ENCODE peak calls at places on chromosomes 16 and 17, in five cellular contexts. One of them, this sample, is unnamed.

GRCh38 chr17:17890773-17891759 is 54.3 kb upstream of the SREBF1 start:
- DNase-seq in OCI-LY7: peak; percentile 43
- DNase-seq in endothelial cell of umbilical vein: peak; percentile 66
- DNase-seq in mesenchymal stem cell: peak; percentile 76
- DNase-seq in GM23338: peak; percentile 79
- DNase-seq in this sample: peak; percentile 73

GRCh38 chr16:50802000-50802399 is 60.1 kb downstream of the CYLD start:
- DNase-seq in OCI-LY7: no peak
- DNase-seq in endothelial cell of umbilical vein: no peak
- DNase-seq in GM23338: no peak
- DNase-seq in mesenchymal stem cell: no peak
- DNase-seq in this sample: no peak

GRCh38 chr17:37466471-37466870 is 23.2 kb upstream of the DUSP14 start:
- DNase-seq in mesenchymal stem cell: no peak
- DNase-seq in GM23338: no peak
- DNase-seq in endothelial cell of umbilical vein: no peak
- DNase-seq in OCI-LY7: no peak
- DNase-seq in this sample: peak; percentile 73

GRCh38 chr17:42387221-42387657 is 1.0 kb downstream of the STAT3 start:
- DNase-seq in GM23338: no peak
- DNase-seq in mesenchymal stem cell: peak; percentile 80
- DNase-seq in endothelial cell of umbilical vein: peak; percentile 64
- DNase-seq in OCI-LY7: no peak
- DNase-seq in this sample: no peak

GRCh38 chr17:6454495-6455320 is 10.5 kb downstream of the PIMREG start:
- DNase-seq in mesenchymal stem cell: no peak
- DNase-seq in OCI-LY7: no peak
- DNase-seq in endothelial cell of umbilical vein: no peak
- DNase-seq in GM23338: peak; percentile 70
- DNase-seq in this sample: no peak

GRCh38 chr17:74354123-74354522 is 7.5 kb downstream of the BTBD17 start:
- DNase-seq in endothelial cell of umbilical vein: no peak
- DNase-seq in GM23338: peak; percentile 91
- DNase-seq in mesenchymal stem cell: no peak
- DNase-seq in OCI-LY7: peak; percentile 58
- DNase-seq in this sample: peak; percentile 44

GRCh38 chr17:29250666-29251065 is 4.0 kb downstream of the CRYBA1 start:
- DNase-seq in GM23338: no peak
- DNase-seq in endothelial cell of umbilical vein: no peak
- DNase-seq in mesenchymal stem cell: peak; percentile 49
- DNase-seq in OCI-LY7: no peak
- DNase-seq in this sample: no peak

GRCh38 chr17:31900877-31901276 is 631 bp downstream of the UTP6 start:
- DNase-seq in OCI-LY7: peak; percentile 34
- DNase-seq in mesenchymal stem cell: peak; percentile 49
- DNase-seq in endothelial cell of umbilical vein: no peak
- DNase-seq in GM23338: peak; percentile 31
- DNase-seq in this sample: peak; percentile 13

GRCh38 chr16:4578961-4579530 is 22.9 kb downstream of the C16orf96 start:
- DNase-seq in GM23338: no peak
- DNase-seq in OCI-LY7: no peak
- DNase-seq in mesenchymal stem cell: no peak
- DNase-seq in endothelial cell of umbilical vein: no peak
- DNase-seq in this sample: no peak

GRCh38 chr16:495127-495748 is 32.3 kb upstream of the CAPN15 start:
- DNase-seq in mesenchymal stem cell: peak; percentile 60
- DNase-seq in GM23338: peak; percentile 88
- DNase-seq in endothelial cell of umbilical vein: peak; percentile 49
- DNase-seq in OCI-LY7: peak; percentile 24
- DNase-seq in this sample: peak; percentile 45

GRCh38 chr16:5979905-5980550 is 882.4 kb upstream of the EEF2KMT start:
- DNase-seq in GM23338: peak; percentile 6
- DNase-seq in OCI-LY7: no peak
- DNase-seq in mesenchymal stem cell: no peak
- DNase-seq in endothelial cell of umbilical vein: no peak
- DNase-seq in this sample: no peak

GRCh38 chr17:44914148-44914547 is 1.2 kb downstream of the GFAP start:
- DNase-seq in GM23338: no peak
- DNase-seq in mesenchymal stem cell: no peak
- DNase-seq in endothelial cell of umbilical vein: no peak
- DNase-seq in OCI-LY7: peak; percentile 62
- DNase-seq in this sample: no peak

GRCh38 chr16:23236983-23237382 is 54.4 kb downstream of the SCNN1G start:
- DNase-seq in mesenchymal stem cell: no peak
- DNase-seq in OCI-LY7: no peak
- DNase-seq in GM23338: no peak
- DNase-seq in endothelial cell of umbilical vein: no peak
- DNase-seq in this sample: no peak

GRCh38 chr16:54425068-54425467 is 138.5 kb upstream of the IRX3 start:
- DNase-seq in mesenchymal stem cell: no peak
- DNase-seq in GM23338: no peak
- DNase-seq in endothelial cell of umbilical vein: no peak
- DNase-seq in OCI-LY7: no peak
- DNase-seq in this sample: no peak

GRCh38 chr17:2137342-2138098 is 82.6 kb downstream of the HIC1 start:
- DNase-seq in GM23338: peak; percentile 93
- DNase-seq in mesenchymal stem cell: peak; percentile 95
- DNase-seq in endothelial cell of umbilical vein: no peak
- DNase-seq in OCI-LY7: peak; percentile 66
- DNase-seq in this sample: no peak

GRCh38 chr16:27315333-27316037 is 1.7 kb downstream of the IL4R start:
- DNase-seq in endothelial cell of umbilical vein: peak; percentile 89
- DNase-seq in GM23338: peak; percentile 38
- DNase-seq in mesenchymal stem cell: peak; percentile 76
- DNase-seq in OCI-LY7: peak; percentile 61
- DNase-seq in this sample: peak; percentile 91

GRCh38 chr17:32783602-32784001 is 93.3 kb downstream of the MYO1D start:
- DNase-seq in OCI-LY7: peak; percentile 68
- DNase-seq in mesenchymal stem cell: peak; percentile 61
- DNase-seq in GM23338: peak; percentile 84
- DNase-seq in endothelial cell of umbilical vein: peak; percentile 75
- DNase-seq in this sample: peak; percentile 71

GRCh38 chr17:29576214-29577008 is 7.9 kb downstream of the TP53I13 start:
- DNase-seq in endothelial cell of umbilical vein: no peak
- DNase-seq in GM23338: no peak
- DNase-seq in OCI-LY7: no peak
- DNase-seq in mesenchymal stem cell: no peak
- DNase-seq in this sample: no peak

GRCh38 chr17:45225051-45225700 is 3.5 kb downstream of the FMNL1 start:
- DNase-seq in endothelial cell of umbilical vein: no peak
- DNase-seq in mesenchymal stem cell: no peak
- DNase-seq in GM23338: no peak
- DNase-seq in OCI-LY7: peak; percentile 27
- DNase-seq in this sample: peak; percentile 91

GRCh38 chr17:47882247-47882646 is 13.8 kb upstream of the SP2 start:
- DNase-seq in endothelial cell of umbilical vein: peak; percentile 38
- DNase-seq in GM23338: no peak
- DNase-seq in OCI-LY7: no peak
- DNase-seq in mesenchymal stem cell: peak; percentile 54
- DNase-seq in this sample: peak; percentile 16

GRCh38 chr17:72069744-72070143 is 51.1 kb upstream of the SOX9 start:
- DNase-seq in mesenchymal stem cell: no peak
- DNase-seq in GM23338: no peak
- DNase-seq in endothelial cell of umbilical vein: no peak
- DNase-seq in OCI-LY7: no peak
- DNase-seq in this sample: no peak

GRCh38 chr16:77298638-77299360 is 99.6 kb downstream of the SYCE1L start:
- DNase-seq in OCI-LY7: no peak
- DNase-seq in endothelial cell of umbilical vein: peak; percentile 98
- DNase-seq in mesenchymal stem cell: peak; percentile 93
- DNase-seq in GM23338: no peak
- DNase-seq in this sample: peak; percentile 90

GRCh38 chr17:48756816-48757215 is 28.3 kb upstream of the HOXB13 start:
- DNase-seq in endothelial cell of umbilical vein: peak; percentile 13
- DNase-seq in GM23338: no peak
- DNase-seq in mesenchymal stem cell: no peak
- DNase-seq in OCI-LY7: no peak
- DNase-seq in this sample: peak; percentile 43

GRCh38 chr17:36657763-36658490 is 56.5 kb downstream of the MRM1 start:
- DNase-seq in endothelial cell of umbilical vein: no peak
- DNase-seq in GM23338: peak; percentile 86
- DNase-seq in mesenchymal stem cell: peak; percentile 20
- DNase-seq in OCI-LY7: no peak
- DNase-seq in this sample: no peak

GRCh38 chr16:18800674-18801196 is 614 bp downstream of the ARL6IP1 start:
- DNase-seq in mesenchymal stem cell: peak; percentile 44
- DNase-seq in GM23338: peak; percentile 66
- DNase-seq in OCI-LY7: no peak
- DNase-seq in endothelial cell of umbilical vein: peak; percentile 42
- DNase-seq in this sample: no peak

GRCh38 chr16:13559624-13560023 is 360.3 kb upstream of the ERCC4 start:
- DNase-seq in OCI-LY7: no peak
- DNase-seq in mesenchymal stem cell: no peak
- DNase-seq in GM23338: no peak
- DNase-seq in endothelial cell of umbilical vein: no peak
- DNase-seq in this sample: no peak

GRCh38 chr17:35046740-35047283 is 16.7 kb downstream of the RFFL start:
- DNase-seq in mesenchymal stem cell: no peak
- DNase-seq in endothelial cell of umbilical vein: peak; percentile 74
- DNase-seq in GM23338: no peak
- DNase-seq in OCI-LY7: no peak
- DNase-seq in this sample: no peak

GRCh38 chr17:57685499-57686132 is 59.5 kb downstream of the CCDC182 start:
- DNase-seq in GM23338: peak; percentile 52
- DNase-seq in OCI-LY7: no peak
- DNase-seq in mesenchymal stem cell: no peak
- DNase-seq in endothelial cell of umbilical vein: no peak
- DNase-seq in this sample: peak; percentile 58

GRCh38 chr16:24729243-24729966 is at the start of gene TNRC6A:
- DNase-seq in OCI-LY7: peak; percentile 90
- DNase-seq in endothelial cell of umbilical vein: peak; percentile 88
- DNase-seq in GM23338: peak; percentile 92
- DNase-seq in mesenchymal stem cell: peak; percentile 93
- DNase-seq in this sample: peak; percentile 74
- H2AFZ ChIP-seq in OCI-LY7: peak within 1 kb of the TSS; percentile 97
- H2AFZ ChIP-seq in endothelial cell of umbilical vein: peak within 1 kb of the TSS; percentile 89
- H2AFZ ChIP-seq in GM23338: peak within 1 kb of the TSS; percentile 44
- H2AFZ ChIP-seq in mesenchymal stem cell: peak within 1 kb of the TSS; percentile 97
- H2AFZ ChIP-seq in this sample: peak within 1 kb of the TSS; percentile 82

GRCh38 chr16:84883301-84883700 is 63.5 kb downstream of the CRISPLD2 start:
- DNase-seq in mesenchymal stem cell: no peak
- DNase-seq in endothelial cell of umbilical vein: no peak
- DNase-seq in OCI-LY7: no peak
- DNase-seq in GM23338: no peak
- DNase-seq in this sample: no peak

GRCh38 chr16:84881702-84882521 is 62.1 kb downstream of the CRISPLD2 start:
- DNase-seq in GM23338: no peak
- DNase-seq in OCI-LY7: no peak
- DNase-seq in mesenchymal stem cell: peak; percentile 93
- DNase-seq in endothelial cell of umbilical vein: peak; percentile 47
- DNase-seq in this sample: no peak

GRCh38 chr16:84886536-84887090 is 66.8 kb downstream of the CRISPLD2 start:
- DNase-seq in GM23338: no peak
- DNase-seq in mesenchymal stem cell: no peak
- DNase-seq in OCI-LY7: no peak
- DNase-seq in endothelial cell of umbilical vein: no peak
- DNase-seq in this sample: no peak

GRCh38 chr16:84885024-84885910 is 65.5 kb downstream of the CRISPLD2 start:
- DNase-seq in mesenchymal stem cell: no peak
- DNase-seq in GM23338: peak; percentile 58
- DNase-seq in endothelial cell of umbilical vein: peak; percentile 62
- DNase-seq in OCI-LY7: no peak
- DNase-seq in this sample: no peak

DNA sequence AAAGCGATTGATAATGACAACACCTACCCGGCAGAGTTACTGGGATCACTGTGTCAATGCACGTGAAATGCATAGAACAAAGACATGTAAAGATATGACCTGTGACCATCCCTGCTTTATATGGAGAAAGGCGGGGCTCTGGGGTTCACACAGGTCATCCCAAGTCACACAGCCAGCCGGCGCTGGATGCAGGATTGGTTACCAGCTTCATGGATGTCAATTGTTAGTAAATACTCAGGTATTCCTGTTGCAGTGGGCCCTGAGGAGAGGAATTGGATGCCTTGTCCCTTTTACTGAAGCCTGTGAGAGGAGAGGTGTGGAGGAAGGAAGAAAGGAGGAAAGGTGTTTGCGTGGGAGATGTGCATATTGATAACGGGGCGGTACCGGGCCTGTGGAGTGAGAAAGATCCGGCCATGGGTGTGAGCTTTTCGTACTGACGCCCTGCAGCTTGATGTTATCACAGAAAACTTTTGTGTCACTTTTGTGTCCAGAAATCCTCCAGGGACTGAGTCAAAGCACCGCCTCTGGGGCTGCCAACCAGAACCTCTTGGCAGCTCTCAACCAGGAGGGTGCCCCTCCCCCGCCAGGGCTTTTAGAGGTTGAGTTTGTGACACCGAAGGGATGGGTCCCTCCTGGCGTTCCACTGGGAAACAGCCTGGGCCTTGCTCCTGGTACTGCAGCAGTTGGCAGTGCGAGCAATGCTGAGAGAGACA is 64.7 kb downstream of the CRISPLD2 start:
- DNase-seq in GM23338: no peak
- DNase-seq in mesenchymal stem cell: no peak
- DNase-seq in endothelial cell of umbilical vein: peak; percentile 10
- DNase-seq in OCI-LY7: no peak
- DNase-seq in this sample: peak; percentile 30
- H2AFZ ChIP-seq in GM23338: peak overlapping the region; percentile 90
- H2AFZ ChIP-seq in mesenchymal stem cell: no peak overlapping the region
- H2AFZ ChIP-seq in endothelial cell of umbilical vein: peak overlapping the region; percentile 77
- H2AFZ ChIP-seq in OCI-LY7: no peak overlapping the region
- H2AFZ ChIP-seq in this sample: no peak overlapping the region

GRCh38 chr16:79381552-79382042 is 218.9 kb downstream of the MAF start:
- DNase-seq in endothelial cell of umbilical vein: no peak
- DNase-seq in mesenchymal stem cell: peak; percentile 76
- DNase-seq in GM23338: peak; percentile 9
- DNase-seq in OCI-LY7: no peak
- DNase-seq in this sample: no peak
- H2AFZ ChIP-seq in endothelial cell of umbilical vein: no peak overlapping the region
- H2AFZ ChIP-seq in mesenchymal stem cell: no peak overlapping the region
- H2AFZ ChIP-seq in GM23338: peak overlapping the region; percentile 76
- H2AFZ ChIP-seq in OCI-LY7: no peak overlapping the region
- H2AFZ ChIP-seq in this sample: no peak overlapping the region

GRCh38 chr16:2425825-2426430 is 3.3 kb upstream of the CCNF start:
- DNase-seq in GM23338: no peak
- DNase-seq in mesenchymal stem cell: no peak
- DNase-seq in OCI-LY7: no peak
- DNase-seq in endothelial cell of umbilical vein: no peak
- DNase-seq in this sample: no peak

GRCh38 chr16:2420035-2420434 is 9.2 kb upstream of the CCNF start:
- DNase-seq in mesenchymal stem cell: peak; percentile 26
- DNase-seq in GM23338: no peak
- DNase-seq in OCI-LY7: no peak
- DNase-seq in endothelial cell of umbilical vein: no peak
- DNase-seq in this sample: no peak

GRCh38 chr16:2425008-2425518 is 4.2 kb upstream of the CCNF start:
- DNase-seq in mesenchymal stem cell: no peak
- DNase-seq in GM23338: no peak
- DNase-seq in OCI-LY7: no peak
- DNase-seq in endothelial cell of umbilical vein: no peak
- DNase-seq in this sample: no peak

GRCh38 chr16:2424061-2425007 is 4.9 kb upstream of the CCNF start:
- DNase-seq in endothelial cell of umbilical vein: no peak
- DNase-seq in OCI-LY7: no peak
- DNase-seq in GM23338: no peak
- DNase-seq in mesenchymal stem cell: no peak
- DNase-seq in this sample: no peak

GRCh38 chr16:2422123-2422867 is 7.0 kb upstream of the CCNF start:
- DNase-seq in OCI-LY7: peak; percentile 31
- DNase-seq in endothelial cell of umbilical vein: no peak
- DNase-seq in mesenchymal stem cell: no peak
- DNase-seq in GM23338: no peak
- DNase-seq in this sample: no peak
- H2AFZ ChIP-seq in OCI-LY7: no peak overlapping the region
- H2AFZ ChIP-seq in endothelial cell of umbilical vein: no peak overlapping the region
- H2AFZ ChIP-seq in mesenchymal stem cell: no peak overlapping the region
- H2AFZ ChIP-seq in GM23338: peak overlapping the region; percentile 32
- H2AFZ ChIP-seq in this sample: no peak overlapping the region

This sample was measured in PC-3.